ENCODE peak calls at places on chromosome X, in ten cellular contexts. One of them, this sample, is unnamed.

GRCh38 chrX:103687073-103687695 is 685 bp upstream of the MORF4L2 start:
- DNase-seq in NCI-H2171 treated with DMSO at 0.1 percent for 48 hours: peak
- DNase-seq in G401: peak
- DNase-seq in chondrocyte: peak
- DNase-seq in activated T-helper 1 cell treated with anti-CD3 and anti-CD28 coated beads, Interleukin-12 subunit alpha, Interleukin-12 subunit beta, Interleukin-2, Interleukin-4 antibody, amounts not matched to agents 30 ng/mL and 10 ng/mL and 1 ng/mL, durations not matched to agents 14 hours and 24 hours and 36 hours: peak
- DNase-seq in activated T-cell treated with anti-CD3 and anti-CD28 coated beads for 24 hours: peak
- DNase-seq in putamen: peak
- DNase-seq in MM.1S: peak
- DNase-seq in frontal cortex: no peak
- DNase-seq in HCT116: peak
- DNase-seq in this sample: peak

GRCh38 chrX:154431321-154431720 is 2.8 kb downstream of the ATP6AP1 start:
- DNase-seq in activated T-cell treated with anti-CD3 and anti-CD28 coated beads for 24 hours: no peak
- DNase-seq in chondrocyte: no peak
- DNase-seq in activated T-helper 1 cell treated with anti-CD3 and anti-CD28 coated beads, Interleukin-12 subunit alpha, Interleukin-12 subunit beta, Interleukin-2, Interleukin-4 antibody, amounts not matched to agents 30 ng/mL and 10 ng/mL and 1 ng/mL, durations not matched to agents 14 hours and 24 hours and 36 hours: no peak
- DNase-seq in G401: no peak
- DNase-seq in MM.1S: no peak
- DNase-seq in HCT116: no peak
- DNase-seq in NCI-H2171 treated with DMSO at 0.1 percent for 48 hours: no peak
- DNase-seq in frontal cortex: no peak
- DNase-seq in putamen: no peak
- DNase-seq in this sample: peak

GRCh38 chrX:120752431-120753128 is 122.7 kb upstream of the C1GALT1C1 start:
- DNase-seq in HCT116: no peak
- DNase-seq in activated T-helper 1 cell treated with anti-CD3 and anti-CD28 coated beads, Interleukin-12 subunit alpha, Interleukin-12 subunit beta, Interleukin-2, Interleukin-4 antibody, amounts not matched to agents 30 ng/mL and 10 ng/mL and 1 ng/mL, durations not matched to agents 14 hours and 24 hours and 36 hours: no peak
- DNase-seq in frontal cortex: no peak
- DNase-seq in G401: no peak
- DNase-seq in MM.1S: peak
- DNase-seq in NCI-H2171 treated with DMSO at 0.1 percent for 48 hours: no peak
- DNase-seq in chondrocyte: no peak
- DNase-seq in activated T-cell treated with anti-CD3 and anti-CD28 coated beads for 24 hours: no peak
- DNase-seq in putamen: no peak
- DNase-seq in this sample: no peak

GRCh38 chrX:23403849-23404248 is 69.2 kb downstream of the PTCHD1 start:
- DNase-seq in NCI-H2171 treated with DMSO at 0.1 percent for 48 hours: no peak
- DNase-seq in activated T-cell treated with anti-CD3 and anti-CD28 coated beads for 24 hours: no peak
- DNase-seq in HCT116: peak
- DNase-seq in G401: no peak
- DNase-seq in MM.1S: no peak
- DNase-seq in putamen: no peak
- DNase-seq in chondrocyte: no peak
- DNase-seq in activated T-helper 1 cell treated with anti-CD3 and anti-CD28 coated beads, Interleukin-12 subunit alpha, Interleukin-12 subunit beta, Interleukin-2, Interleukin-4 antibody, amounts not matched to agents 30 ng/mL and 10 ng/mL and 1 ng/mL, durations not matched to agents 14 hours and 24 hours and 36 hours: no peak
- DNase-seq in frontal cortex: no peak
- DNase-seq in this sample: no peak

GRCh38 chrX:32985544-32985943 is 225.8 kb downstream of the DMD start:
- DNase-seq in frontal cortex: no peak
- DNase-seq in NCI-H2171 treated with DMSO at 0.1 percent for 48 hours: no peak
- DNase-seq in activated T-cell treated with anti-CD3 and anti-CD28 coated beads for 24 hours: no peak
- DNase-seq in chondrocyte: no peak
- DNase-seq in HCT116: no peak
- DNase-seq in putamen: no peak
- DNase-seq in MM.1S: no peak
- DNase-seq in G401: no peak
- DNase-seq in activated T-helper 1 cell treated with anti-CD3 and anti-CD28 coated beads, Interleukin-12 subunit alpha, Interleukin-12 subunit beta, Interleukin-2, Interleukin-4 antibody, amounts not matched to agents 30 ng/mL and 10 ng/mL and 1 ng/mL, durations not matched to agents 14 hours and 24 hours and 36 hours: no peak
- DNase-seq in this sample: peak

GRCh38 chrX:54479471-54480122 is 16.4 kb downstream of the FGD1 start:
- DNase-seq in MM.1S: no peak
- DNase-seq in HCT116: no peak
- DNase-seq in putamen: no peak
- DNase-seq in activated T-cell treated with anti-CD3 and anti-CD28 coated beads for 24 hours: no peak
- DNase-seq in chondrocyte: no peak
- DNase-seq in activated T-helper 1 cell treated with anti-CD3 and anti-CD28 coated beads, Interleukin-12 subunit alpha, Interleukin-12 subunit beta, Interleukin-2, Interleukin-4 antibody, amounts not matched to agents 30 ng/mL and 10 ng/mL and 1 ng/mL, durations not matched to agents 14 hours and 24 hours and 36 hours: no peak
- DNase-seq in NCI-H2171 treated with DMSO at 0.1 percent for 48 hours: peak
- DNase-seq in G401: no peak
- DNase-seq in frontal cortex: no peak
- DNase-seq in this sample: no peak

GRCh38 chrX:38561951-38562719 is 793 bp downstream of the TSPAN7 start:
- DNase-seq in putamen: peak
- DNase-seq in HCT116: no peak
- DNase-seq in MM.1S: no peak
- DNase-seq in activated T-helper 1 cell treated with anti-CD3 and anti-CD28 coated beads, Interleukin-12 subunit alpha, Interleukin-12 subunit beta, Interleukin-2, Interleukin-4 antibody, amounts not matched to agents 30 ng/mL and 10 ng/mL and 1 ng/mL, durations not matched to agents 14 hours and 24 hours and 36 hours: no peak
- DNase-seq in frontal cortex: no peak
- DNase-seq in activated T-cell treated with anti-CD3 and anti-CD28 coated beads for 24 hours: no peak
- DNase-seq in NCI-H2171 treated with DMSO at 0.1 percent for 48 hours: peak
- DNase-seq in G401: peak
- DNase-seq in chondrocyte: peak
- DNase-seq in this sample: peak

GRCh38 chrX:132270699-132271098 is 51.5 kb upstream of the RAP2C start:
- DNase-seq in HCT116: no peak
- DNase-seq in G401: no peak
- DNase-seq in chondrocyte: no peak
- DNase-seq in activated T-cell treated with anti-CD3 and anti-CD28 coated beads for 24 hours: no peak
- DNase-seq in frontal cortex: no peak
- DNase-seq in NCI-H2171 treated with DMSO at 0.1 percent for 48 hours: no peak
- DNase-seq in activated T-helper 1 cell treated with anti-CD3 and anti-CD28 coated beads, Interleukin-12 subunit alpha, Interleukin-12 subunit beta, Interleukin-2, Interleukin-4 antibody, amounts not matched to agents 30 ng/mL and 10 ng/mL and 1 ng/mL, durations not matched to agents 14 hours and 24 hours and 36 hours: no peak
- DNase-seq in MM.1S: no peak
- DNase-seq in putamen: no peak
- DNase-seq in this sample: no peak

GRCh38 chrX:41737065-41737464 is 13.1 kb downstream of the GPR82 start:
- DNase-seq in G401: no peak
- DNase-seq in MM.1S: no peak
- DNase-seq in chondrocyte: no peak
- DNase-seq in frontal cortex: no peak
- DNase-seq in activated T-cell treated with anti-CD3 and anti-CD28 coated beads for 24 hours: no peak
- DNase-seq in activated T-helper 1 cell treated with anti-CD3 and anti-CD28 coated beads, Interleukin-12 subunit alpha, Interleukin-12 subunit beta, Interleukin-2, Interleukin-4 antibody, amounts not matched to agents 30 ng/mL and 10 ng/mL and 1 ng/mL, durations not matched to agents 14 hours and 24 hours and 36 hours: peak
- DNase-seq in putamen: no peak
- DNase-seq in HCT116: no peak
- DNase-seq in NCI-H2171 treated with DMSO at 0.1 percent for 48 hours: no peak
- DNase-seq in this sample: no peak